ENCODE peak calls at places on chromosomes 4 and X, in ten cellular contexts. F is IMR-90, S is NT2/D1, Q is DND-41, X is left lung, L is Karpas-422, W is tibial nerve, Z is SJSA1, E is cardiac muscle cell, G is neuronal stem cell. C is an unnamed sample. For H3K27me3, the result is how much of the 10 kb centered on the place peaks cover.

GRCh38 chr4:95432466-95432865 is 116.3 kb downstream of the UNC5C start:
- DNase-seq in F (no peak), S (no peak), Q (no peak), X (no peak), L (no peak), W (no peak), Z (no peak), E (no peak), G (no peak), C (no peak)

GRCh38 chr4:147175460-147176025 is 229.9 kb upstream of the TTC29 start:
- DNase-seq in F (no peak), S (no peak), Q (no peak), X (no peak), L (no peak), W (no peak), Z (no peak), E (no peak), G (no peak), C (no peak)

GRCh38 chrX:118353081-118353850 is 7.4 kb downstream of the WDR44 start:
- DNase-seq in F (no peak), S (no peak), Q (no peak), X (no peak), L (peak), W (no peak), Z (no peak), E (no peak), G (no peak), C (no peak)

GRCh38 chr4:17817027-17817426 is 6.2 kb downstream of the NCAPG start:
- DNase-seq in F (peak), S (no peak), Q (no peak), X (no peak), L (peak), W (no peak), Z (no peak), E (peak), G (no peak), C (no peak)

GRCh38 chr4:147587061-147587460 is 30.1 kb upstream of the TMEM184C start:
- DNase-seq in F (no peak), S (no peak), Q (no peak), X (no peak), L (no peak), W (no peak), Z (no peak), E (no peak), G (no peak), C (no peak)

GRCh38 chrX:1392376-1393130 is 640 bp upstream of the SLC25A6 start:
- DNase-seq in F (peak), S (no peak), Q (no peak), X (peak), L (peak), W (peak), Z (peak), E (peak), G (no peak), C (peak)

GRCh38 chrX:108131471-108131870 is 39.9 kb downstream of the ATG4A start:
- DNase-seq in F (peak), S (no peak), Q (no peak), X (no peak), L (no peak), W (no peak), Z (peak), E (no peak), G (no peak), C (no peak)

GRCh38 chr4:8906991-8907595 is 35.5 kb upstream of the HMX1 start:
- DNase-seq in F (no peak), S (no peak), Q (no peak), X (no peak), L (no peak), W (no peak), Z (peak), E (no peak), G (no peak), C (peak)

GRCh38 chr4:68912807-68913206 is 38.8 kb downstream of the UGT2A3 start:
- DNase-seq in F (no peak), S (no peak), Q (no peak), X (no peak), L (no peak), W (no peak), Z (no peak), E (no peak), G (no peak), C (no peak)

GRCh38 chr4:145878501-145879435 is 59.9 kb downstream of the ZNF827 start:
- DNase-seq in F (peak), S (no peak), Q (no peak), X (no peak), L (no peak), W (no peak), Z (no peak), E (no peak), G (no peak), C (no peak)

GRCh38 chrX:1231850-1232505 is 19.5 kb upstream of the CRLF2 start:
- DNase-seq in F (no peak), S (no peak), Q (peak), X (no peak), L (no peak), W (no peak), Z (no peak), E (no peak), G (no peak), C (no peak)

GRCh38 chr4:106809083-106809482 is 227.0 kb downstream of the DKK2 start:
- DNase-seq in F (peak), S (peak), Q (peak), X (no peak), L (peak), W (peak), Z (no peak), E (peak), G (no peak), C (no peak)

GRCh38 chrX:46381630-46382029 is 163.6 kb downstream of the ZNF674 start:
- DNase-seq in F (peak), S (peak), Q (peak), X (no peak), L (peak), W (peak), Z (no peak), E (peak), G (peak), C (peak)

GRCh38 chrX:129581904-129582303 is 41.8 kb downstream of the OCRL start:
- DNase-seq in F (peak), S (no peak), Q (no peak), X (no peak), L (no peak), W (no peak), Z (no peak), E (no peak), G (no peak), C (no peak)
- H3K27me3 ChIP-seq in F (under half), S (under half), Q (under half), X (under half), L (under half), W (under half), Z (under half), E (under half), G (under half), C (under half)

GRCh38 chr4:1859389-1859753 is 3.4 kb upstream of the LETM1 start:
- DNase-seq in F (no peak), S (no peak), Q (no peak), X (no peak), L (no peak), W (no peak), Z (no peak), E (no peak), G (no peak), C (no peak)
- H3K27me3 ChIP-seq in F (under half), S (under half), Q (under half), X (under half), L (under half), W (under half), Z (under half), E (under half), G (under half), C (under half)

GRCh38 chrX:125977851-125978250 is 188.2 kb downstream of the DCAF12L2 start:
- DNase-seq in F (no peak), S (no peak), Q (no peak), X (no peak), L (no peak), W (no peak), Z (no peak), E (no peak), G (no peak), C (no peak)
- H3K27me3 ChIP-seq in F (under half), S (under half), Q (under half), X (under half), L (under half), W (under half), Z (under half), E (under half), G (under half), C (under half)

GRCh38 chrX:133702230-133702629 is 283.2 kb downstream of the GPC3 start:
- DNase-seq in F (no peak), S (no peak), Q (no peak), X (no peak), L (no peak), W (no peak), Z (no peak), E (no peak), G (no peak), C (no peak)
- H3K27me3 ChIP-seq in F (under half), S (under half), Q (under half), X (under half), L (under half), W (under half), Z (under half), E (under half), G (under half), C (under half)

DNA sequence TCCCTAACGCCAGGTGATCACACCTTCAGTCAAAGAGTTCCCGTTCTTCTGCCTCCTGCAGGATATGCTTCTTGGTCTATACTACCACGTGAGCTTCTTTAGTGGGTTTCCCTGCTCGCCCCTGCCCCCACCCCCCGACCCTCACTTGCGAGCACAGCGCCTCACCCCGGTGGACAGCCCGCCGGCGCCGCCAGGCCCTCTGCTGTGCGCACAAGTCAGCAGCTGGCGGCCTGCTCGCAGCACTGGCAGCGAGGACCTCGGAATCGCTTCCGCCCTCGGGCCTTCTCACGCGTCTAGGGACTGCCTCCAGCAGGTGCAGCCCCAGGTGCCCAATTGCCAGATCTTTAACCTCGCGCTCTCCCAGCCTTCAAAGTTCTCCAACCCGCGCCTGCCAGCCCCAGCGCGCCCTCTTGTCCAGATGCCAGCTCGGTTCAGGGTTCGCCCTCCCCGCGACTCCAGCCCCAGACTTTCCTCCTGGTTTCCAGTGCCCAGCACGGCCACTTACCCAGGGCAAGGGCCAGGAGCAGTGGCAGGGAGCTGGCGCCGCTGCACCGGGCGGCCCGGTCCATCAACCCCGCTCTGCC is 474 bp downstream of the BTC start:
- DNase-seq in F (no peak), S (peak), Q (no peak), X (peak), L (peak), W (no peak), Z (no peak), E (peak), G (peak), C (peak)
- H3K27me3 ChIP-seq in F (under half), S (under half), Q (under half), X (under half), L (under half), W (under half), Z (under half), E (under half), G (under half), C (under half)

GRCh38 chr4:111873801-111874200 is 271.5 kb upstream of the FAM241A start:
- DNase-seq in F (no peak), S (no peak), Q (no peak), X (no peak), L (no peak), W (no peak), Z (no peak), E (peak), G (no peak), C (no peak)

GRCh38 chr4:111871802-111872201 is 273.5 kb upstream of the FAM241A start:
- DNase-seq in F (no peak), S (no peak), Q (no peak), X (no peak), L (no peak), W (no peak), Z (no peak), E (no peak), G (no peak), C (no peak)

DNA sequence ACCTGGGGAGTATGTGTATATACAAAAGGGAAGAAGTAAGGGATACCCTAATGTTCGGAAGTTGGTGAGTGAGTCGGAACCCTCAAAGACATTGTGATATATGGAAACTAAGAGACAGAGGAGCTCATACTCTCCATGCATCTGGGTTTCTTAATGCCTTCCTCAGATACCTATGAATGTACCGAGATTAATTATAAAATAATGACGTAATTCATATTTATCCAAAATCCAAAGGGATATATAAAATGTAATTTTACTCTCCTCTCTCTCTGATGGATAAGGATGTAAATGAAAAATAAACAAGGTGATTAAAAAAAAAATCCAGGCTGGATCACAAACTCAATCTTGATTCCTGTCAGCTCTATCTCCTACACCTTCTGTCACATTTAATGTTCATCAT is 275.9 kb upstream of the FAM241A start:
- DNase-seq in F (no peak), S (no peak), Q (no peak), X (no peak), L (no peak), W (no peak), Z (no peak), E (no peak), G (no peak), C (no peak)
- H3K27me3 ChIP-seq in F (under half), S (under half), Q (under half), X (under half), L (under half), W (under half), Z (under half), E (under half), G (under half), C (under half)

DNA sequence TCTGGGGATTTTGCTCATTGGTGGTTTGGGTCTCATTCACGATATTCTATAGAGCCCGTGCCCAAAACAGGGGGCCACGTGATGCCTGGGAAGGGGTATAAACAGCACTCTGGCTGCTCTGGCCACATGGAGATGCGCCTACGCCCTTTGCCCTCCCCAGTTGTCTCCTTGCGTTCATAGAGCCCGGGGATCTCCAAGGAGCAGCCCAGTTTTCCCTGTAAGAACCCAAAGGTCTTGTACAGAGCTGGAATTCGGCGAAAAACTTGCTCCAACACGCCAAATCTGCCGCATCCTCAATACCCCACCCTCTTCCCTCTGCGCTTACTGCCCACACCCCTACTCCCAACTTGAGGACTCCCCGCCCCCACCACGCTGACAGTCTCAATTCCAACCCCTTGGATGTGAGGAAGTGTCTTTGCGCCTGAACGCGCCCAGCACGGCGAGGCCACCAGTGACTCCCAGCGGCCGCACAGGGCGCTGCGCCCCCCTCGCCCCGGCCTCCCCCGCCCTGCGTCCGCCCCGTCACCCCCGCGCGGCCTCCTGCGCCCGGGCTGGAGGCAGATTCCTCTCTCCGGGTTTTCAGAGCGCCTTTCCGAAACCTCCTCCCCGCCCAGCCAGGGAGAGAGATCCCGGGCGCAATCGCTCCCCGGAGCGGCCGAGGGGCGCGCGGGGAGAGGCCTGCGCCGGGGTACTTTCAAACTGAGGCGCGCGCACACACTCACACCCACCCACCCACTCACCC is at the start of gene NHS:
- DNase-seq in F (peak), S (peak), Q (no peak), X (peak), L (no peak), W (peak), Z (peak), E (peak), G (peak), C (peak)
- H3K27me3 ChIP-seq in F (under half), S (under half), Q (under half), X (under half), L (under half), W (under half), Z (under half), E (under half), G (under half), C (under half)

DNA sequence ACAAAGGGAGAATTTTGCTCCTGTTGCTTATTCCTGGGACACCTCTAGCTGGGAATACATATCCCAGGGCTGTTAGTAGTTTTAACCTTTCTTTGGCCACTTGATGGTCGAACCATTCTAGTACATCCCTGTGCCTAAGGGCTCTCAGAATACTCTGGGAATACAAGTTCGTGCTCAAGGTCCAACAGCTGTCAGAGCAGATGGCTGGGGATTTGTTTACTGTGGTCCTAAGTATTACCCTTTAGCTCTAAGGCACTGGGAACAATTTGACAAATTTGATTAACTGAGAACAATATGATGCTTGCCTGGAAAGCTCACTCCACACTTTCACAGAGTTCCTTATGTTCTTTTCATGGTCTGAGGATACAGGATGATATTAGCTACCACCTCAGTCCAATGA is 47.3 kb upstream of the PHOX2B start:
- DNase-seq in F (no peak), S (no peak), Q (no peak), X (no peak), L (no peak), W (no peak), Z (no peak), E (no peak), G (no peak), C (no peak)
- H3K27me3 ChIP-seq in F (under half), S (under half), Q (under half), X (under half), L (under half), W (under half), Z (under half), E (under half), G (under half), C (under half)